ENCODE peak calls at places on chromosomes 5 and 9, in four cellular contexts. Z is nephron progenitor cell, B is lower leg skin, V is A549. J is an unnamed sample.

GRCh38 chr9:114214181-114214580 is 58.8 kb downstream of the COL27A1 start:
- DNase-seq in Z (no peak), B (no peak), V (no peak), J (no peak)

GRCh38 chr5:150783422-150783928 is 4.9 kb downstream of the SMIM3 start:
- DNase-seq in Z (no peak), B (no peak), V (no peak), J (no peak)

GRCh38 chr5:171535162-171535561 is 115.7 kb downstream of the FGF18 start:
- DNase-seq in Z (no peak), B (no peak), V (no peak), J (peak)

GRCh38 chr9:133910855-133911514 is 81.1 kb downstream of the VAV2 start:
- DNase-seq in Z (no peak), B (no peak), V (no peak), J (no peak)

GRCh38 chr5:368162-369084 is 46.9 kb downstream of the AHRR start:
- DNase-seq in Z (no peak), B (peak), V (no peak), J (peak)

GRCh38 chr5:53963958-53964357 is 346.4 kb downstream of the ARL15 start:
- DNase-seq in Z (no peak), B (no peak), V (no peak), J (no peak)

GRCh38 chr5:135382131-135382530 is 16.9 kb downstream of the MACROH2A1 start:
- DNase-seq in Z (no peak), B (no peak), V (no peak), J (no peak)

GRCh38 chr9:35490155-35490909 is 421 bp downstream of the RUSC2 start:
- DNase-seq in Z (peak), B (peak), V (peak), J (no peak)

GRCh38 chr5:149038336-149039075 is 24.4 kb downstream of the SH3TC2 start:
- DNase-seq in Z (no peak), B (no peak), V (no peak), J (no peak)

GRCh38 chr5:584846-585245 is 27.3 kb upstream of the CEP72 start:
- DNase-seq in Z (no peak), B (peak), V (no peak), J (peak)

GRCh38 chr9:110021891-110022290 is 186.1 kb downstream of the C9orf152 start:
- DNase-seq in Z (no peak), B (no peak), V (no peak), J (no peak)

GRCh38 chr5:103375863-103376591 is 117.5 kb downstream of the MACIR start:
- DNase-seq in Z (no peak), B (no peak), V (no peak), J (no peak)

GRCh38 chr9:116795859-116796258 is 108.8 kb downstream of the TRIM32 start:
- DNase-seq in Z (no peak), B (no peak), V (no peak), J (no peak)

GRCh38 chr9:78856144-78856543 is 559.2 kb downstream of the PSAT1 start:
- DNase-seq in Z (no peak), B (no peak), V (no peak), J (no peak)

GRCh38 chr5:175343292-175343691 is 100.7 kb downstream of the DRD1 start:
- DNase-seq in Z (no peak), B (no peak), V (no peak), J (no peak)

GRCh38 chr9:77474903-77475302 is 173.2 kb downstream of the GNA14 start:
- DNase-seq in Z (no peak), B (no peak), V (no peak), J (no peak)

GRCh38 chr9:19369107-19369506 is 10.9 kb downstream of the RPS6 start:
- DNase-seq in Z (no peak), B (no peak), V (no peak), J (no peak)

GRCh38 chr5:96031811-96032261 is 70.2 kb upstream of the ELL2 start:
- DNase-seq in Z (no peak), B (no peak), V (no peak), J (no peak)

GRCh38 chr9:1922026-1922425 is 93.1 kb upstream of the SMARCA2 start:
- DNase-seq in Z (no peak), B (no peak), V (no peak), J (no peak)

GRCh38 chr9:129491486-129491855 is 129.4 kb downstream of the C9orf50 start:
- DNase-seq in Z (no peak), B (peak), V (no peak), J (no peak)

GRCh38 chr9:131873361-131873760 is 133.5 kb upstream of the RAPGEF1 start:
- DNase-seq in Z (no peak), B (no peak), V (no peak), J (no peak)

GRCh38 chr9:112860466-112860865 is 30.2 kb downstream of the SLC46A2 start:
- DNase-seq in Z (no peak), B (no peak), V (no peak), J (no peak)

GRCh38 chr5:52859619-52860018 is 71.9 kb downstream of the ITGA1 start:
- DNase-seq in Z (no peak), B (no peak), V (no peak), J (no peak)

GRCh38 chr9:100160021-100160420 is 61.0 kb downstream of the INVS start:
- DNase-seq in Z (no peak), B (no peak), V (no peak), J (no peak)

GRCh38 chr9:107007981-107008380 is 145.0 kb downstream of the ZNF462 start:
- DNase-seq in Z (no peak), B (no peak), V (no peak), J (no peak)

GRCh38 chr5:149212203-149212951 is 59.3 kb upstream of the AFAP1L1 start:
- DNase-seq in Z (no peak), B (no peak), V (no peak), J (no peak)

GRCh38 chr9:69122391-69123141 is 51.5 kb upstream of the TJP2 start:
- DNase-seq in Z (no peak), B (no peak), V (peak), J (no peak)

DNA sequence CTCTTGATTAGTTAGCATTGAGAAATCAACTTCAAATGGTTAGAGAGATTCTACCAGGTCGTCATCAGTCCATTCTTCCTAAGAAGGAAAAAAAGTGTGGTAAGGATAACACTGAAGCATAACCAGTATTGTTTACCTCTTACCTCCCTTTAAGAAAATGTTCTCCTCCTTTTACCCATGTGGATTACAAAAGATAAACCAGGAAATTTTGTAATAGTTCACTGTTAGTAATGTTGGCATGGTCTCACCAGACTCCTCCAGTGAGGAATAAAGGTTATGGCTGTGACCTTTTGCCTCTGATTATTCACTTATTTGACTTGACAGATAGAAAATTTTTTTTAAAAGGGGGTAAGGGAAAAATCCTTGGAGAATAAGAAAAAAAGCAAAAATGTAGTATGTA is 18.3 kb downstream of the CCNH start:
- DNase-seq in Z (no peak), B (no peak), V (no peak), J (no peak)
- TF ChIP-seq CTCF in Z (no peak), B (no peak), V (no peak), J (no peak)

DNA sequence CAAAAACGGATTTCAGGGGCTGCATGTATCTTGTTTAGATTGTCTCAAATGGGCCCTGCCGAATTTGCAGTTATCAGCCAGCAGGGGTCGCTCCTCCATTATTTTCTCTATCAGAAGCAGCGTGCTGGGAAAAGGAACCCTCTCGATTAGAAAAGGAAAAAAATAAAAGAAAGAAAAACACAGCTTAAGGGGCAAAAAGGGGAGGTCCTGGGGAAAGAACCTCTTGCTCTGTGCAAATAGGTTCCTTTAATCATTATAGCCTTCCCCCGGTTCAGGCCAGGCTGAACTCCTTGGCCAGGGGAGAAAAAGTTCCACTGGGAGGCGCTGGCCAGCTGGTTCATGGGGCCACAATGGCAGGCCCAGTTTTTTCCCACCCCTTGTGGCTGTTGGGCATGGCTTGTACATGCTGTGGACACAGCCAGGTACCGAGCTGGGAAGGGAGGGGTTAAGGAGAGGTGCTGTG is 25.0 kb upstream of the CAPSL start:
- DNase-seq in Z (peak), B (no peak), V (no peak), J (no peak)
- TF ChIP-seq CTCF in Z (peak), B (no peak), V (peak), J (peak)

GRCh38 chr9:37033753-37034319 is at the start of gene PAX5:
- DNase-seq in Z (no peak), B (peak), V (no peak), J (no peak)

GRCh38 chr9:37033141-37033540 is 927 bp downstream of the PAX5 start:
- DNase-seq in Z (no peak), B (no peak), V (no peak), J (no peak)

GRCh38 chr9:37035472-37036236 is 1.6 kb upstream of the PAX5 start:
- DNase-seq in Z (peak), B (peak), V (no peak), J (no peak)

GRCh38 chr9:37034938-37035471 is 937 bp upstream of the PAX5 start:
- DNase-seq in Z (peak), B (peak), V (no peak), J (no peak)

DNA sequence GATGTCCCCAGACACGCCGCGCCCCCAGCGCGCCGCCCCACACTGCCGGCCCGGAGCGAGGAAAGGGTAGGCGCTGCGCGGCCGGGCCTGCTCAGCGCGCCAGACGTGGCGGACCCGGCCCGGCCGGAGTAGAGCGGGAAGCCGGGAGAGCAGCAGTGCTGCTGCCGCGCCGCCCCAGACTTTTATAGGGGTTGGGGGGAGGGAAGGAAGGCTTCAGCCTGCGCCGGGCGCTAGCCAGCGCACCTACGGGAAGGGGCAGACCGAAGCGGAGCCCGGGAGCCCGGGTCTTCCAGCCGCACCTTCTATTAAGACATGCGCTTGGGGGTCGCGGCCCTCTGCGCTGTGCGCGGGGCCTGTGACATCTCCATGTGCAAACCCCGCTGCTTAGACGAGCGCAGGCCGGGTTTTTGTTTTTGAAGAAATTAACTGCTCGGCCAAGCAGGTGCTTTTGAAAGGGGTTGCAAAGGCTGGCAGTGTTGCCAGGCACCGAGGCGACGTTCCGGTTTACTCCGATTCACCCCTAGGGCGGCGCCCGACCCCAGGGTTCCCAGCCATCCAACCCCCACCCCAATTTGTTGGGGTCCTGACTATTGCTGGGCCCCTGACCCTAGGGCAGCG is 361 bp upstream of the PAX5 start:
- DNase-seq in Z (peak), B (peak), V (no peak), J (no peak)
- TF ChIP-seq CTCF in Z (no peak), B (no peak), V (peak), J (no peak)

GRCh38 chr9:73269430-73270101 is 117.9 kb downstream of the ANXA1 start:
- DNase-seq in Z (no peak), B (no peak), V (peak), J (no peak)
- TF ChIP-seq CTCF in Z (peak), B (no peak), V (peak), J (peak)

GRCh38 chr9:137241490-137242328 is 622 bp downstream of the TUBB4B start:
- DNase-seq in Z (no peak), B (peak), V (no peak), J (no peak)

GRCh38 chr9:137242329-137243204 is 1.5 kb downstream of the TUBB4B start:
- DNase-seq in Z (no peak), B (no peak), V (no peak), J (no peak)

GRCh38 chr9:137240841-137241489 is at the start of gene TUBB4B:
- DNase-seq in Z (peak), B (peak), V (peak), J (peak)

GRCh38 chr9:137237759-137238726 is 3.0 kb upstream of the TUBB4B start:
- DNase-seq in Z (no peak), B (no peak), V (no peak), J (no peak)

GRCh38 chr9:137240321-137240840 is 706 bp upstream of the TUBB4B start:
- DNase-seq in Z (peak), B (peak), V (no peak), J (peak)
- TF ChIP-seq CTCF in Z (no peak), B (no peak), V (peak), J (no peak)

GRCh38 chr9:95341262-95342011 is 23.9 kb upstream of the FANCC start:
- DNase-seq in Z (no peak), B (no peak), V (no peak), J (no peak)
- TF ChIP-seq CTCF in Z (no peak), B (no peak), V (peak), J (peak)

GRCh38 chr5:41519801-41520200 is 9.4 kb upstream of the PLCXD3 start:
- DNase-seq in Z (no peak), B (no peak), V (no peak), J (no peak)
- TF ChIP-seq CTCF in Z (no peak), B (no peak), V (peak), J (no peak)

J was measured in osteocyte.